ENCODE peak calls at places on chromosomes 6 and 20, in four cellular contexts. Z, F, J and E are unnamed samples.

GRCh38 chr6:151488226-151488625 is 5.6 kb upstream of the CCDC170 start:
- DNase-seq in J (no peak), Z (no peak), F (no peak), E (no peak)

GRCh38 chr20:59576216-59576953 is 28.0 kb upstream of the PHACTR3 start:
- DNase-seq in J (no peak), F (no peak), Z (peak; percentile 24), E (no peak)

GRCh38 chr6:9161731-9162130 is 726.4 kb upstream of the SLC35B3 start:
- DNase-seq in F (no peak), Z (no peak), J (no peak), E (no peak)

GRCh38 chr6:36642913-36643817 is 35.3 kb upstream of the CDKN1A start:
- DNase-seq in J (no peak), Z (no peak), F (peak; percentile 88), E (no peak)

GRCh38 chr6:7672066-7673062 is 53.5 kb upstream of the BMP6 start:
- DNase-seq in J (no peak), Z (no peak), F (no peak), E (no peak)

GRCh38 chr6:131949909-131950766 is 1.0 kb downstream of the CCN2 start:
- DNase-seq in J (no peak), Z (peak; percentile 85), F (peak; percentile 75), E (no peak)

GRCh38 chr6:157571269-157571668 is 190.3 kb downstream of the ZDHHC14 start:
- DNase-seq in F (no peak), J (no peak), Z (no peak), E (peak; percentile 68)

GRCh38 chr6:125415921-125416320 is 114.2 kb upstream of the HDDC2 start:
- DNase-seq in J (no peak), F (no peak), Z (no peak), E (no peak)

GRCh38 chr20:25538838-25539665 is 46.3 kb downstream of the NINL start:
- DNase-seq in F (peak; percentile 91), J (no peak), Z (no peak), E (no peak)

GRCh38 chr20:48846516-48847492 is 19.0 kb upstream of the PREX1 start:
- DNase-seq in J (no peak), Z (peak; percentile 54), F (no peak), E (peak; percentile 93)

GRCh38 chr6:46909371-46909770 is 12.4 kb downstream of the ADGRF5 start:
- DNase-seq in Z (peak; percentile 18), J (no peak), F (no peak), E (no peak)

GRCh38 chr20:38649275-38649891 is 47.8 kb downstream of the ARHGAP40 start:
- DNase-seq in Z (peak; percentile 56), F (peak; percentile 59), J (peak; percentile 61), E (no peak)

GRCh38 chr6:135475292-135475886 is 22.2 kb downstream of the AHI1 start:
- DNase-seq in J (no peak), Z (no peak), F (no peak), E (no peak)

GRCh38 chr6:54286141-54286540 is 22.1 kb upstream of the TINAG start:
- DNase-seq in Z (no peak), F (no peak), J (no peak), E (no peak)

GRCh38 chr6:141550471-141550870 is 582.3 kb upstream of the GJE1 start:
- DNase-seq in J (no peak), F (no peak), Z (no peak), E (no peak)

GRCh38 chr6:20038805-20039204 is 173.5 kb downstream of the MBOAT1 start:
- DNase-seq in J (no peak), F (no peak), Z (no peak), E (no peak)

GRCh38 chr6:29451471-29452193 is 5.2 kb downstream of the OR11A1 start:
- DNase-seq in F (no peak), Z (no peak), J (no peak), E (no peak)

GRCh38 chr20:21136015-21136732 is 10.3 kb downstream of the KIZ start:
- DNase-seq in F (no peak), Z (no peak), J (no peak), E (no peak)

GRCh38 chr6:149942461-149942829 is 631 bp downstream of the ULBP2 start:
- DNase-seq in Z (no peak), F (no peak), J (no peak), E (no peak)

GRCh38 chr6:11413728-11414127 is 123.8 kb upstream of the TMEM170B start:
- DNase-seq in J (no peak), F (no peak), Z (no peak), E (no peak)

GRCh38 chr6:76701610-76702009 is 629.1 kb upstream of the IMPG1 start:
- DNase-seq in F (no peak), J (no peak), Z (no peak), E (no peak)

GRCh38 chr6:165243801-165244200 is 65.6 kb downstream of the C6orf118 start:
- DNase-seq in J (no peak), Z (no peak), F (no peak), E (no peak)

GRCh38 chr6:156425374-156425773 is 351.8 kb upstream of the ARID1B start:
- DNase-seq in J (no peak), F (no peak), Z (no peak), E (no peak)

GRCh38 chr6:453152-453551 is 61.6 kb downstream of the IRF4 start:
- DNase-seq in J (no peak), F (no peak), Z (no peak), E (no peak)

GRCh38 chr6:122665929-122666328 is 55.7 kb downstream of the PKIB start:
- DNase-seq in F (no peak), J (no peak), Z (no peak), E (no peak)

GRCh38 chr6:53179961-53180651 is 31.5 kb upstream of the GCM1 start:
- DNase-seq in F (no peak), J (no peak), Z (no peak), E (no peak)

GRCh38 chr6:51509597-51509996 is 577.8 kb downstream of the PKHD1 start:
- DNase-seq in J (no peak), F (no peak), Z (no peak), E (no peak)

GRCh38 chr6:4554645-4555044 is 221.6 kb upstream of the CDYL start:
- DNase-seq in Z (no peak), F (no peak), J (no peak), E (no peak)

GRCh38 chr6:87012035-87012434 is 74.7 kb downstream of the HTR1E start:
- DNase-seq in F (no peak), Z (no peak), J (no peak), E (peak; percentile 7)

GRCh38 chr6:145148392-145149175 is 586.7 kb downstream of the EPM2A start:
- DNase-seq in F (peak; percentile 36), Z (no peak), J (no peak), E (peak; percentile 1)

GRCh38 chr6:56746767-56747504 is 104.2 kb upstream of the DST start:
- DNase-seq in J (no peak), Z (no peak), F (no peak), E (no peak)
- TF ChIP-seq CREM in J (no peak), Z (no peak), F (no peak), E (no peak)

DNA sequence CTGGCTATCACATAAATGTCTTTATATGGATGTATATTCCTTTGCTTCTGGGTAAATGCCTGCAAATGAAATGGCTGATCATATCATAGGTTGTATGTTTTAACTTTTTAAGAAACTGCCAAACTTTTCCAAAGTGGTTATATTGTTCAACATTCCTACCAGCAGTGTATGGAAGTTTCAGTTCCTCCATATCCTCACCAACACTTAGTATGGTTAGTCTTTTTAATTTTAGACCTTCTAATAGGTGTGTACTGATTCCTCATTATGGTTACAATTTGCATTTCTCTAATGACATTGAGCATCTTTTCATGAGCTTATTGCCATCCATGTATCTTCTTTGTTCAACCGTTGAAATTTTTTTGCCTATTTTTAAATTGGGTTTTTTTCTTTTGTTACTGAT is 155.4 kb downstream of the ZFAND3 start:
- DNase-seq in J (no peak), Z (no peak), F (no peak), E (no peak)
- TF ChIP-seq CREM in J (no peak), Z (no peak), F (no peak), E (no peak)

DNA sequence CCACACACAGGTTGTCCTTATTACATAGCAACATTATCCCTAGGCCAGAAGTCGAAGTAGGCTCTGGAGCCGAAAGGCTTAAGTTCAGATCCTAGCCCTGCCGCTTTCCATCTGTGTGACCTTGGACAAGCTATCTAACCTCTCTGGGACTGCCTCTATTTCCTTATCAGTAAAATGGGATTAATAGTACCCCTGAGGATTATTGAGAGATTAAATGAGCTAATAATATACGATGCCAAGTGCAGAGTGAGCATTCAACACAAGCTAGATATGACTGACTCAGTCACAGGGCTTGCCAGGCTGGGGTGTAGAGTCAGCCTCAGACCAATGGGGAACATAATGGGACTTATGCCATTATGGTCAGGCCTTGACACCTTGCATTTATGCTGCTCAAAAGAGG is 8.9 kb upstream of the SPATA2 start:
- DNase-seq in J (no peak), Z (no peak), F (no peak), E (no peak)
- TF ChIP-seq CREM in J (no peak), Z (no peak), F (no peak), E (no peak)

GRCh38 chr6:138798028-138798427 is 2.1 kb downstream of the ECT2L start:
- DNase-seq in J (no peak), F (no peak), Z (no peak), E (no peak)
- TF ChIP-seq CREM in J (no peak), F (no peak), Z (no peak), E (no peak)

DNA sequence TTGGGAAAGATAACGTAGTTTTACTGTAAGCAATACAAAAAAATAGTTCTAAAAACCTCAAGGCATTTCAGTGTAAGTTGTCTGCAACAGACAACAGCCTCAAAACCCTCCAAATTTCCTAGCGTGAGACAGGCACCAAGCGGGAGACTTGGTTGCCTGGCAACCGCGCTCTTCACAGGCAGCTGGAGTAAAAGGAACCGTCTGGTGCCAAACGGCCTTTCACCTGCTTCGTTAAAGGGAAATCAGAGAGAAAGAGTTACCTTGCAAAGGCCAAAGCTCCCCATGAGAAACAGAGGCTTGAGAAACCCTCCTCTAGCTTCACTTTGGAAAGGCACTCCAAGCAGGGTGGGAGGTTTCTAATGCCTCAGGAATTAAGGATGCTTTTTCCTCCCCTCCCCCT is 129.8 kb upstream of the UFL1 start:
- DNase-seq in J (no peak), F (no peak), Z (peak; percentile 74), E (no peak)
- TF ChIP-seq CREM in J (no peak), F (no peak), Z (no peak), E (no peak)

DNA sequence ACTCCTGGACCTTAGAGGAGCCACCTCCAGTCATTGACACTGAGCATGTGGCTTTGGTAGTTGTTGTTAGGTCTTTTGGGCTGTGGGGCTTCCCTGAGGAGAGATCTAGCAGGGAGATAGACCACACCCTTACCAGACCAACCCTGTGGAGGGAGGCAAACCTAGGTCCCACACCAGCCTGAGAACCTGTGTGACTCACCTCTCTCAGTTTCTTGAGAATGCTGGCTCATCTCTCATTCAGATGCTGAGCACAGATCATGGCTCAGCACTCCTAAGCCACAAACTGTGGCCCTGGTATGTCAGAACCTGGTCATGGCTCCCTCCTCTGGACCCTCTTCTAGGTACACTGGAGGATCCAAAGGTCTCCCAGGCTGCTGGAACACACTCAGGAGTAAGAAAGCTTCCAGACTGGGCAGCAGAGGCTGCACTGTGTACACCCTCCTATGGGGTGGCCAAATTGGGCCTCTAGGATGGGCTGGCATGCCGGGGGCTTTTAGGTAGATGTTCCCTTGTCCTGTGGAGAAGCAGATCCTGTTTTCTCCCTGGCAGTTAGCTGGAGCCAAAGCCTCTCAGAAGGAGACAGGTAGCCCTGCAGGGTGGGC is 1294.5 kb downstream of the KHDRBS2 start:
- DNase-seq in Z (no peak), F (no peak), J (no peak), E (no peak)
- TF ChIP-seq CREM in Z (no peak), F (no peak), J (no peak), E (no peak)